ENCODE peak calls at places on chromosomes 4 and X, in four cellular contexts. One of them, this sample, is unnamed.

GRCh38 chr4:168585168-168586091 is 88.6 kb downstream of the PALLD start:
- DNase-seq in cardiac muscle cell: peak; percentile 90
- DNase-seq in lung: peak; percentile 80
- DNase-seq in GM12865: peak; percentile 35
- DNase-seq in this sample: peak; percentile 77

GRCh38 chrX:153738056-153738605 is 13.5 kb downstream of the ABCD1 start:
- DNase-seq in cardiac muscle cell: no peak
- DNase-seq in lung: no peak
- DNase-seq in GM12865: no peak
- DNase-seq in this sample: no peak

GRCh38 chr4:73573794-73574528 is 46.3 kb downstream of the RASSF6 start:
- DNase-seq in cardiac muscle cell: peak; percentile 94
- DNase-seq in lung: peak; percentile 67
- DNase-seq in GM12865: peak; percentile 88
- DNase-seq in this sample: peak; percentile 80

GRCh38 chr4:113636877-113637276 is 124.7 kb downstream of the CAMK2D start:
- DNase-seq in cardiac muscle cell: peak; percentile 78
- DNase-seq in lung: no peak
- DNase-seq in GM12865: peak; percentile 11
- DNase-seq in this sample: no peak

GRCh38 chr4:102430511-102430910 is 70.6 kb upstream of the NFKB1 start:
- DNase-seq in cardiac muscle cell: peak; percentile 39
- DNase-seq in lung: no peak
- DNase-seq in GM12865: no peak
- DNase-seq in this sample: no peak

GRCh38 chr4:3123201-3123671 is 48.8 kb downstream of the HTT start:
- DNase-seq in cardiac muscle cell: peak; percentile 68
- DNase-seq in lung: no peak
- DNase-seq in GM12865: no peak
- DNase-seq in this sample: no peak

GRCh38 chrX:34903316-34903715 is 39.3 kb upstream of the FAM47B start:
- DNase-seq in cardiac muscle cell: no peak
- DNase-seq in lung: no peak
- DNase-seq in GM12865: no peak
- DNase-seq in this sample: no peak

GRCh38 chr4:7155611-7156071 is 36.7 kb upstream of the SORCS2 start:
- DNase-seq in cardiac muscle cell: peak; percentile 16
- DNase-seq in lung: no peak
- DNase-seq in GM12865: no peak
- DNase-seq in this sample: no peak

GRCh38 chr4:155629831-155630425 is 36.7 kb upstream of the GUCY1A1 start:
- DNase-seq in cardiac muscle cell: no peak
- DNase-seq in lung: no peak
- DNase-seq in GM12865: no peak
- DNase-seq in this sample: no peak

GRCh38 chr4:77711469-77711868 is 105.8 kb downstream of the CXCL13 start:
- DNase-seq in cardiac muscle cell: no peak
- DNase-seq in lung: no peak
- DNase-seq in GM12865: no peak
- DNase-seq in this sample: no peak

GRCh38 chr4:82868572-82868971 is 22.4 kb downstream of the SEC31A start:
- DNase-seq in cardiac muscle cell: no peak
- DNase-seq in lung: no peak
- DNase-seq in GM12865: no peak
- DNase-seq in this sample: no peak

GRCh38 chr4:138488527-138488926 is 246.4 kb upstream of the SLC7A11 start:
- DNase-seq in cardiac muscle cell: peak; percentile 22
- DNase-seq in lung: no peak
- DNase-seq in GM12865: no peak
- DNase-seq in this sample: no peak

GRCh38 chr4:88533937-88534750 is 10.6 kb upstream of the PYURF start:
- DNase-seq in cardiac muscle cell: peak; percentile 49
- DNase-seq in lung: no peak
- DNase-seq in GM12865: no peak
- DNase-seq in this sample: no peak

GRCh38 chr4:163090997-163091684 is 75.5 kb downstream of the NAF1 start:
- DNase-seq in cardiac muscle cell: no peak
- DNase-seq in lung: no peak
- DNase-seq in GM12865: no peak
- DNase-seq in this sample: no peak

GRCh38 chr4:79014230-79014629 is 75.0 kb upstream of the PAQR3 start:
- DNase-seq in cardiac muscle cell: no peak
- DNase-seq in lung: no peak
- DNase-seq in GM12865: no peak
- DNase-seq in this sample: no peak

GRCh38 chr4:40214661-40215418 is 18.0 kb downstream of the RHOH start:
- DNase-seq in cardiac muscle cell: no peak
- DNase-seq in lung: no peak
- DNase-seq in GM12865: no peak
- DNase-seq in this sample: no peak

GRCh38 chr4:149823770-149824221 is 8.2 kb upstream of the IQCM start:
- DNase-seq in cardiac muscle cell: peak; percentile 39
- DNase-seq in lung: no peak
- DNase-seq in GM12865: no peak
- DNase-seq in this sample: no peak

GRCh38 chr4:74531952-74532794 is 87.2 kb downstream of the AREG start:
- DNase-seq in cardiac muscle cell: peak; percentile 94
- DNase-seq in lung: no peak
- DNase-seq in GM12865: peak; percentile 68
- DNase-seq in this sample: no peak

GRCh38 chr4:176156656-176157055 is 38.7 kb downstream of the SPATA4 start:
- DNase-seq in cardiac muscle cell: peak; percentile 54
- DNase-seq in lung: no peak
- DNase-seq in GM12865: no peak
- DNase-seq in this sample: no peak

GRCh38 chr4:74733760-74734159 is 60.6 kb downstream of the BTC start:
- DNase-seq in cardiac muscle cell: no peak
- DNase-seq in lung: no peak
- DNase-seq in GM12865: no peak
- DNase-seq in this sample: no peak

This sample was measured in stomach.